ENCODE peak calls at places on chromosome X, in nine cellular contexts. T is neuronal stem cell; L is HCEC 1CT; G is psoas muscle; E is HT-29; D is stimulated activated CD4-positive, alpha-beta T cell treated with anti-CD3 and anti-CD28 coated beads, Interleukin-12 subunit alpha, Interleukin-12 subunit beta, amount 100 ng/mL, for 4 hours; Y is iPS-NIHi11; H is MV-4-11; N is kidney glomerular epithelial cell. S is an unnamed sample.

GRCh38 chrX:152989292-152989658 is 4.6 kb downstream of the PNMA5 start:
- DNase-seq in H (peak), T (no peak), N (no peak), G (no peak), L (no peak), E (no peak), D (no peak), Y (no peak), S (no peak)

GRCh38 chrX:38438321-38438720 is 85.9 kb downstream of the OTC start:
- DNase-seq in E (no peak), L (no peak), N (no peak), T (no peak), G (no peak), Y (peak), H (no peak), D (no peak), S (no peak)

GRCh38 chrX:46588263-46588662 is 14.7 kb downstream of the CHST7 start:
- DNase-seq in D (peak), L (peak), N (no peak), E (no peak), Y (no peak), G (peak), T (no peak), H (peak), S (peak)

GRCh38 chrX:107741318-107741813 is 34.2 kb downstream of the TSC22D3 start:
- DNase-seq in T (no peak), H (no peak), Y (no peak), D (no peak), G (no peak), L (no peak), E (no peak), N (no peak), S (peak)

GRCh38 chrX:133676344-133677122 is 261.2 kb upstream of the GPC4 start:
- DNase-seq in Y (no peak), H (no peak), G (no peak), E (peak), N (no peak), T (no peak), D (no peak), L (no peak), S (peak)

GRCh38 chrX:31679861-31680260 is 608.0 kb upstream of the FTHL17 start:
- DNase-seq in N (no peak), T (no peak), L (no peak), Y (no peak), D (no peak), E (no peak), H (no peak), G (no peak), S (no peak)

GRCh38 chrX:17812763-17813162 is 48.3 kb downstream of the RAI2 start:
- DNase-seq in D (no peak), H (no peak), T (no peak), Y (peak), L (no peak), E (no peak), G (no peak), N (no peak), S (no peak)

GRCh38 chrX:37818031-37818430 is 29.3 kb downstream of the DYNLT3 start:
- DNase-seq in T (no peak), N (no peak), E (no peak), H (peak), G (no peak), Y (no peak), L (no peak), D (no peak), S (no peak)

GRCh38 chrX:104351173-104351769 is 96.5 kb upstream of the ESX1 start:
- DNase-seq in Y (peak), D (no peak), E (peak), G (no peak), H (peak), L (peak), T (no peak), N (peak), S (no peak)